ENCODE peak calls at places on chromosomes 1 and 21, in ten cellular contexts. One of them, this sample, is unnamed.

GRCh38 chr1:117665523-117666274 is 59.9 kb downstream of the TENT5C start:
- DNase-seq in activated gamma-delta T cell treated with anti-CD3 and anti-CD28 coated beads, Interleukin-2, amount 50 U/mL, for 16 hours: no peak
- DNase-seq in tibial artery: no peak
- DNase-seq in iris pigment epithelial cell: no peak
- DNase-seq in HEK293T: no peak
- DNase-seq in AG04449: no peak
- DNase-seq in activated CD8-positive, alpha-beta memory T cell treated with anti-CD3 and anti-CD28 coated beads, Interleukin-2, amount 50 U/mL, for 4 hours: no peak
- DNase-seq in stimulated activated effector memory CD8-positive, alpha-beta T cell treated with anti-CD3 and anti-CD28 coated beads, Interleukin-12 subunit alpha, Interleukin-12 subunit beta, amount 100 ng/mL, for 72 hours: no peak
- DNase-seq in AG08396: no peak
- DNase-seq in H7: no peak
- DNase-seq in this sample: no peak

GRCh38 chr1:36093919-36094318 is 5.2 kb downstream of the ADPRS start:
- DNase-seq in iris pigment epithelial cell: no peak
- DNase-seq in activated CD8-positive, alpha-beta memory T cell treated with anti-CD3 and anti-CD28 coated beads, Interleukin-2, amount 50 U/mL, for 4 hours: no peak
- DNase-seq in stimulated activated effector memory CD8-positive, alpha-beta T cell treated with anti-CD3 and anti-CD28 coated beads, Interleukin-12 subunit alpha, Interleukin-12 subunit beta, amount 100 ng/mL, for 72 hours: no peak
- DNase-seq in AG04449: no peak
- DNase-seq in HEK293T: no peak
- DNase-seq in AG08396: no peak
- DNase-seq in H7: no peak
- DNase-seq in tibial artery: peak; percentile 65
- DNase-seq in activated gamma-delta T cell treated with anti-CD3 and anti-CD28 coated beads, Interleukin-2, amount 50 U/mL, for 16 hours: no peak
- DNase-seq in this sample: no peak

GRCh38 chr21:41927727-41928409 is 25.9 kb downstream of the C2CD2 start:
- DNase-seq in AG08396: no peak
- DNase-seq in tibial artery: no peak
- DNase-seq in iris pigment epithelial cell: no peak
- DNase-seq in AG04449: no peak
- DNase-seq in activated gamma-delta T cell treated with anti-CD3 and anti-CD28 coated beads, Interleukin-2, amount 50 U/mL, for 16 hours: no peak
- DNase-seq in H7: peak; percentile 30
- DNase-seq in HEK293T: no peak
- DNase-seq in activated CD8-positive, alpha-beta memory T cell treated with anti-CD3 and anti-CD28 coated beads, Interleukin-2, amount 50 U/mL, for 4 hours: no peak
- DNase-seq in stimulated activated effector memory CD8-positive, alpha-beta T cell treated with anti-CD3 and anti-CD28 coated beads, Interleukin-12 subunit alpha, Interleukin-12 subunit beta, amount 100 ng/mL, for 72 hours: no peak
- DNase-seq in this sample: peak; percentile 22

GRCh38 chr1:37477198-37477931 is 3.0 kb downstream of the ZC3H12A start:
- DNase-seq in AG08396: no peak
- DNase-seq in HEK293T: no peak
- DNase-seq in iris pigment epithelial cell: peak; percentile 77
- DNase-seq in activated CD8-positive, alpha-beta memory T cell treated with anti-CD3 and anti-CD28 coated beads, Interleukin-2, amount 50 U/mL, for 4 hours: peak; percentile 87
- DNase-seq in AG04449: no peak
- DNase-seq in activated gamma-delta T cell treated with anti-CD3 and anti-CD28 coated beads, Interleukin-2, amount 50 U/mL, for 16 hours: peak; percentile 84
- DNase-seq in stimulated activated effector memory CD8-positive, alpha-beta T cell treated with anti-CD3 and anti-CD28 coated beads, Interleukin-12 subunit alpha, Interleukin-12 subunit beta, amount 100 ng/mL, for 72 hours: peak; percentile 89
- DNase-seq in tibial artery: no peak
- DNase-seq in H7: peak; percentile 91
- DNase-seq in this sample: peak; percentile 83

GRCh38 chr1:227792216-227793078 is 23.0 kb upstream of the PRSS38 start:
- DNase-seq in iris pigment epithelial cell: no peak
- DNase-seq in activated gamma-delta T cell treated with anti-CD3 and anti-CD28 coated beads, Interleukin-2, amount 50 U/mL, for 16 hours: no peak
- DNase-seq in H7: peak; percentile 61
- DNase-seq in stimulated activated effector memory CD8-positive, alpha-beta T cell treated with anti-CD3 and anti-CD28 coated beads, Interleukin-12 subunit alpha, Interleukin-12 subunit beta, amount 100 ng/mL, for 72 hours: peak; percentile 46
- DNase-seq in HEK293T: peak; percentile 7
- DNase-seq in AG04449: no peak
- DNase-seq in AG08396: no peak
- DNase-seq in tibial artery: no peak
- DNase-seq in activated CD8-positive, alpha-beta memory T cell treated with anti-CD3 and anti-CD28 coated beads, Interleukin-2, amount 50 U/mL, for 4 hours: no peak
- DNase-seq in this sample: no peak

GRCh38 chr21:46226920-46227599 is 1.5 kb downstream of the LSS start:
- DNase-seq in stimulated activated effector memory CD8-positive, alpha-beta T cell treated with anti-CD3 and anti-CD28 coated beads, Interleukin-12 subunit alpha, Interleukin-12 subunit beta, amount 100 ng/mL, for 72 hours: no peak
- DNase-seq in activated gamma-delta T cell treated with anti-CD3 and anti-CD28 coated beads, Interleukin-2, amount 50 U/mL, for 16 hours: no peak
- DNase-seq in HEK293T: no peak
- DNase-seq in AG04449: peak; percentile 37
- DNase-seq in iris pigment epithelial cell: peak; percentile 81
- DNase-seq in activated CD8-positive, alpha-beta memory T cell treated with anti-CD3 and anti-CD28 coated beads, Interleukin-2, amount 50 U/mL, for 4 hours: no peak
- DNase-seq in AG08396: no peak
- DNase-seq in H7: peak; percentile 29
- DNase-seq in tibial artery: no peak
- DNase-seq in this sample: no peak

GRCh38 chr1:6962956-6963915 is 178.0 kb downstream of the CAMTA1 start:
- DNase-seq in activated CD8-positive, alpha-beta memory T cell treated with anti-CD3 and anti-CD28 coated beads, Interleukin-2, amount 50 U/mL, for 4 hours: peak; percentile 64
- DNase-seq in AG08396: no peak
- DNase-seq in AG04449: no peak
- DNase-seq in activated gamma-delta T cell treated with anti-CD3 and anti-CD28 coated beads, Interleukin-2, amount 50 U/mL, for 16 hours: peak; percentile 23
- DNase-seq in iris pigment epithelial cell: no peak
- DNase-seq in tibial artery: no peak
- DNase-seq in HEK293T: peak; percentile 87
- DNase-seq in H7: peak; percentile 99
- DNase-seq in stimulated activated effector memory CD8-positive, alpha-beta T cell treated with anti-CD3 and anti-CD28 coated beads, Interleukin-12 subunit alpha, Interleukin-12 subunit beta, amount 100 ng/mL, for 72 hours: peak; percentile 58
- DNase-seq in this sample: no peak

GRCh38 chr1:245298781-245299180 is 144.0 kb downstream of the KIF26B start:
- DNase-seq in iris pigment epithelial cell: peak; percentile 59
- DNase-seq in HEK293T: no peak
- DNase-seq in activated gamma-delta T cell treated with anti-CD3 and anti-CD28 coated beads, Interleukin-2, amount 50 U/mL, for 16 hours: no peak
- DNase-seq in tibial artery: no peak
- DNase-seq in AG04449: no peak
- DNase-seq in stimulated activated effector memory CD8-positive, alpha-beta T cell treated with anti-CD3 and anti-CD28 coated beads, Interleukin-12 subunit alpha, Interleukin-12 subunit beta, amount 100 ng/mL, for 72 hours: no peak
- DNase-seq in H7: no peak
- DNase-seq in AG08396: peak; percentile 55
- DNase-seq in activated CD8-positive, alpha-beta memory T cell treated with anti-CD3 and anti-CD28 coated beads, Interleukin-2, amount 50 U/mL, for 4 hours: no peak
- DNase-seq in this sample: no peak

GRCh38 chr1:230502996-230503395 is 76.9 kb upstream of the PGBD5 start:
- DNase-seq in stimulated activated effector memory CD8-positive, alpha-beta T cell treated with anti-CD3 and anti-CD28 coated beads, Interleukin-12 subunit alpha, Interleukin-12 subunit beta, amount 100 ng/mL, for 72 hours: no peak
- DNase-seq in iris pigment epithelial cell: no peak
- DNase-seq in tibial artery: no peak
- DNase-seq in H7: no peak
- DNase-seq in activated gamma-delta T cell treated with anti-CD3 and anti-CD28 coated beads, Interleukin-2, amount 50 U/mL, for 16 hours: no peak
- DNase-seq in activated CD8-positive, alpha-beta memory T cell treated with anti-CD3 and anti-CD28 coated beads, Interleukin-2, amount 50 U/mL, for 4 hours: no peak
- DNase-seq in AG08396: no peak
- DNase-seq in HEK293T: no peak
- DNase-seq in AG04449: no peak
- DNase-seq in this sample: no peak

GRCh38 chr1:91511386-91511785 is 10.7 kb downstream of the CDC7 start:
- DNase-seq in iris pigment epithelial cell: peak; percentile 60
- DNase-seq in H7: no peak
- DNase-seq in activated CD8-positive, alpha-beta memory T cell treated with anti-CD3 and anti-CD28 coated beads, Interleukin-2, amount 50 U/mL, for 4 hours: no peak
- DNase-seq in HEK293T: peak; percentile 27
- DNase-seq in activated gamma-delta T cell treated with anti-CD3 and anti-CD28 coated beads, Interleukin-2, amount 50 U/mL, for 16 hours: no peak
- DNase-seq in AG08396: peak; percentile 22
- DNase-seq in tibial artery: no peak
- DNase-seq in stimulated activated effector memory CD8-positive, alpha-beta T cell treated with anti-CD3 and anti-CD28 coated beads, Interleukin-12 subunit alpha, Interleukin-12 subunit beta, amount 100 ng/mL, for 72 hours: no peak
- DNase-seq in AG04449: no peak
- DNase-seq in this sample: no peak

GRCh38 chr1:34002810-34003209 is 138.9 kb downstream of the HMGB4 start:
- DNase-seq in AG08396: no peak
- DNase-seq in HEK293T: no peak
- DNase-seq in stimulated activated effector memory CD8-positive, alpha-beta T cell treated with anti-CD3 and anti-CD28 coated beads, Interleukin-12 subunit alpha, Interleukin-12 subunit beta, amount 100 ng/mL, for 72 hours: no peak
- DNase-seq in activated CD8-positive, alpha-beta memory T cell treated with anti-CD3 and anti-CD28 coated beads, Interleukin-2, amount 50 U/mL, for 4 hours: no peak
- DNase-seq in activated gamma-delta T cell treated with anti-CD3 and anti-CD28 coated beads, Interleukin-2, amount 50 U/mL, for 16 hours: no peak
- DNase-seq in AG04449: no peak
- DNase-seq in H7: peak; percentile 49
- DNase-seq in tibial artery: no peak
- DNase-seq in iris pigment epithelial cell: no peak
- DNase-seq in this sample: no peak

This sample was measured in natural killer cell.